ENCODE peak calls at places on chromosomes 5 and 9, in six cellular contexts. K is brain microvascular endothelial cell, F is cardiac fibroblast, W is lower leg skin, T is fibroblast of lung, V is RWPE1. P is an unnamed sample.

GRCh38 chr9:83062653-83063527 is at the start of gene RASEF:
- DNase-seq in K (no peak), F (no peak), W (no peak), T (peak), V (peak), P (peak)

GRCh38 chr9:17402309-17402708 is 176.6 kb upstream of the SH3GL2 start:
- DNase-seq in K (peak), F (peak), W (no peak), T (peak), V (peak), P (no peak)

GRCh38 chr5:16467363-16468219 is 2.0 kb upstream of the ZNF622 start:
- DNase-seq in K (peak), F (peak), W (no peak), T (peak), V (peak), P (no peak)

GRCh38 chr5:167296680-167297079 is 994.8 kb upstream of the WWC1 start:
- DNase-seq in K (peak), F (no peak), W (no peak), T (no peak), V (no peak), P (no peak)

GRCh38 chr5:95731571-95732554 is 727 bp downstream of the RHOBTB3 start:
- DNase-seq in K (peak), F (peak), W (peak), T (peak), V (peak), P (peak)

GRCh38 chr9:96331236-96331947 is 29.4 kb upstream of the HSD17B3 start:
- DNase-seq in K (no peak), F (peak), W (no peak), T (no peak), V (peak), P (no peak)

GRCh38 chr9:15271403-15271802 is 35.6 kb downstream of the TTC39B start:
- DNase-seq in K (no peak), F (no peak), W (no peak), T (no peak), V (no peak), P (no peak)

GRCh38 chr9:117555964-117556629 is 141.2 kb upstream of the ASTN2 start:
- DNase-seq in K (peak), F (peak), W (peak), T (no peak), V (no peak), P (no peak)

GRCh38 chr5:112210430-112211005 is 208.6 kb downstream of the EPB41L4A start:
- DNase-seq in K (peak), F (peak), W (no peak), T (peak), V (peak), P (no peak)

GRCh38 chr9:89408628-89409101 is 89.2 kb downstream of the SEMA4D start:
- DNase-seq in K (no peak), F (no peak), W (no peak), T (no peak), V (no peak), P (no peak)

GRCh38 chr5:75603421-75603820 is 7.8 kb upstream of the ANKDD1B start:
- DNase-seq in K (no peak), F (no peak), W (no peak), T (no peak), V (peak), P (no peak)

GRCh38 chr5:61619777-61620518 is 287.9 kb downstream of the ZSWIM6 start:
- DNase-seq in K (no peak), F (no peak), W (no peak), T (no peak), V (no peak), P (no peak)

GRCh38 chr5:14669975-14670374 is 5.5 kb downstream of the OTULIN start:
- DNase-seq in K (no peak), F (peak), W (no peak), T (no peak), V (peak), P (no peak)

GRCh38 chr5:150636391-150637244 is 3.8 kb upstream of the SYNPO start:
- DNase-seq in K (peak), F (peak), W (no peak), T (peak), V (peak), P (no peak)

GRCh38 chr5:66828046-66828550 is 231.9 kb downstream of the MAST4 start:
- DNase-seq in K (no peak), F (no peak), W (no peak), T (no peak), V (no peak), P (no peak)

GRCh38 chr5:95924720-95925119 is 36.9 kb downstream of the ELL2 start:
- DNase-seq in K (no peak), F (peak), W (peak), T (peak), V (peak), P (no peak)

GRCh38 chr5:78523314-78524193 is 125.0 kb downstream of the LHFPL2 start:
- DNase-seq in K (no peak), F (peak), W (no peak), T (no peak), V (no peak), P (no peak)

GRCh38 chr5:103014983-103015382 is 105.0 kb downstream of the GIN1 start:
- DNase-seq in K (no peak), F (peak), W (no peak), T (peak), V (no peak), P (no peak)

GRCh38 chr9:2469681-2470141 is 151.9 kb upstream of the VLDLR start:
- DNase-seq in K (no peak), F (peak), W (no peak), T (peak), V (peak), P (no peak)

GRCh38 chr5:38653389-38653788 is 96.9 kb upstream of the LIFR start:
- DNase-seq in K (no peak), F (no peak), W (no peak), T (no peak), V (no peak), P (no peak)

GRCh38 chr5:173035904-173036707 is 20.0 kb upstream of the CREBRF start:
- DNase-seq in K (no peak), F (peak), W (no peak), T (no peak), V (no peak), P (no peak)

GRCh38 chr9:34499101-34499500 is 23.7 kb downstream of the ENHO start:
- DNase-seq in K (no peak), F (no peak), W (no peak), T (no peak), V (peak), P (no peak)

GRCh38 chr5:61449756-61450155 is 117.7 kb downstream of the ZSWIM6 start:
- DNase-seq in K (no peak), F (no peak), W (no peak), T (no peak), V (peak), P (no peak)

GRCh38 chr5:87390075-87390474 is 22.7 kb downstream of the CCNH start:
- DNase-seq in K (no peak), F (no peak), W (no peak), T (no peak), V (no peak), P (no peak)

GRCh38 chr9:99474186-99474585 is 252.1 kb downstream of the SEC61B start:
- DNase-seq in K (no peak), F (no peak), W (no peak), T (peak), V (no peak), P (no peak)

GRCh38 chr9:114742947-114743346 is 61.0 kb upstream of the TEX48 start:
- DNase-seq in K (no peak), F (peak), W (no peak), T (no peak), V (peak), P (no peak)

GRCh38 chr9:36192196-36192595 is 1.5 kb downstream of the CLTA start:
- DNase-seq in K (no peak), F (no peak), W (no peak), T (peak), V (peak), P (no peak)

GRCh38 chr9:101449071-101449721 is 13.6 kb upstream of the ALDOB start:
- DNase-seq in K (peak), F (peak), W (peak), T (peak), V (peak), P (peak)

GRCh38 chr9:78230761-78231160 is 5.1 kb upstream of the CEP78 start:
- DNase-seq in K (no peak), F (no peak), W (no peak), T (no peak), V (no peak), P (no peak)

GRCh38 chr5:59346987-59347386 is 546.5 kb downstream of the PDE4D start:
- DNase-seq in K (no peak), F (no peak), W (no peak), T (peak), V (no peak), P (no peak)

GRCh38 chr5:32027093-32027716 is 146.9 kb downstream of the GOLPH3 start:
- DNase-seq in K (no peak), F (peak), W (no peak), T (peak), V (no peak), P (no peak)

GRCh38 chr5:150246424-150246823 is 43.1 kb downstream of the CAMK2A start:
- DNase-seq in K (no peak), F (no peak), W (no peak), T (no peak), V (no peak), P (no peak)

GRCh38 chr9:133250741-133251170 is 24.2 kb downstream of the ABO start:
- DNase-seq in K (no peak), F (no peak), W (no peak), T (no peak), V (no peak), P (no peak)

GRCh38 chr9:113139225-113139829 is 11.5 kb upstream of the SLC31A2 start:
- DNase-seq in K (no peak), F (no peak), W (no peak), T (no peak), V (no peak), P (no peak)

DNA sequence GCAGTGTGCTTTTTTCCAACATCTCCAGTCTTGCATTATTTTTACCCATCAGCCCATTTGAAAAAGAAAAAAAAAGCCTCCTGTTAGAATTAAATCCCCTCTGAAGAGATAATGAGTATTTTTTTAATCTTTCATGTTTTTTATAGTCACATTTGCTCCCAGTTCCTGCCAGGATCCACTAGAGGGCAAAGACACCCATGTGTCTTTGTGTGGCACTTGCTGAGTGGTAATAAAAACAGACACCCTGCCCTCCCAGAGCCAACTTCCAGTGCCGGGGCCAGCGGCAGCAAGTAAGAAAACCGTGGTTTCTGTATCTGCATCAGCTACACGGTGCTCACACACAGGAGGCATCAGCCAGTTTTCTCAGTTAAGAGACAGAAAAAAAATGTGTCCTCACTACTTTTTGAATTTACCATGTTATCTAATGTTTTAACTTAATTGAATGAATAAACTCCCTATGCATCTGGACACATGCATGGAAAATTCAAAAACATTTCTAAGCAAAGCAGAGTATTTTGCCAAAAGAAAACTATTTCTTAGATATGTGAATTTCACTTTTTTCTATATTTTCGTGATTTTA is 70.2 kb upstream of the PLEKHG4B start:
- DNase-seq in K (no peak), F (peak), W (no peak), T (no peak), V (peak), P (no peak)
- TF ChIP-seq CTCF in K (peak), F (peak), W (no peak), T (peak), V (peak), P (no peak)

GRCh38 chr9:124767830-124768229 is 3.3 kb downstream of the NR6A1 start:
- DNase-seq in K (no peak), F (no peak), W (no peak), T (no peak), V (no peak), P (no peak)

GRCh38 chr9:124766326-124766725 is 4.8 kb downstream of the NR6A1 start:
- DNase-seq in K (no peak), F (no peak), W (no peak), T (no peak), V (no peak), P (no peak)

GRCh38 chr9:124765439-124765835 is 5.7 kb downstream of the NR6A1 start:
- DNase-seq in K (no peak), F (no peak), W (no peak), T (no peak), V (no peak), P (no peak)

GRCh38 chr9:124768275-124768674 is 2.8 kb downstream of the NR6A1 start:
- DNase-seq in K (no peak), F (no peak), W (no peak), T (no peak), V (no peak), P (no peak)

DNA sequence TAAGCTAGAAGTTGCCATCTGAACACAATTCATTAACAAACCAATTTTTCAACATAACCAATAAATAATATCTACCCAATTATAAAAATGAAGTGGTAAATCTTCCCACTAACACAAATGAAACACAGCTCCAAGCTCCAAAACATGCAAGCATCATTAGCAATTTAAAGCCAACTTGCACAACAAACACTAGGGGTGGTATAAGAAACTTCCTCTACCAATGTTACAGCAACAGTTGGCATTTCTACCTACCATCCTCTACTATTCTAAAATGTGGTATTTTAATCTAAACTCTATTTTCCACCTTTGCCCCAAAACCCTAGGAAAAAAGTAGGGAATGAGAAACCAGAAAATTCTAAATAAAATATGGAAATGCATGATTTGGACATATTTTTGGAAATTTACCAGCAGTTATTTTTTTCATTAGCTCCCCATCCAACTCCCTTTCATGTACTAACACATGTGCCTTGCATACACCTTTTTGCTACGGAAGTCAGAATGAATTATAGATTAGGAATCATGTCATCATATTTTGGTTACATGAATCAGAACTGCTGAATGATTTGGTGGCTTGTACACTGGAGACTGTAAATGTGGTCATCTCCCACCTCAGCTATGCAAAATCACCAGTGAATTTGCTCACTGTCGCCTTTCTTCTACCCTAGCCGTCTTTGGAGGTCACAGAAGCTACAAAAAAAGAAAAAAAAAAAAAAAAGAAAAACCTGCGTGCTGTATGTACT is 4.1 kb downstream of the NR6A1 start:
- DNase-seq in K (no peak), F (no peak), W (no peak), T (no peak), V (peak), P (no peak)
- TF ChIP-seq CTCF in K (peak), F (peak), W (no peak), T (peak), V (peak), P (no peak)

DNA sequence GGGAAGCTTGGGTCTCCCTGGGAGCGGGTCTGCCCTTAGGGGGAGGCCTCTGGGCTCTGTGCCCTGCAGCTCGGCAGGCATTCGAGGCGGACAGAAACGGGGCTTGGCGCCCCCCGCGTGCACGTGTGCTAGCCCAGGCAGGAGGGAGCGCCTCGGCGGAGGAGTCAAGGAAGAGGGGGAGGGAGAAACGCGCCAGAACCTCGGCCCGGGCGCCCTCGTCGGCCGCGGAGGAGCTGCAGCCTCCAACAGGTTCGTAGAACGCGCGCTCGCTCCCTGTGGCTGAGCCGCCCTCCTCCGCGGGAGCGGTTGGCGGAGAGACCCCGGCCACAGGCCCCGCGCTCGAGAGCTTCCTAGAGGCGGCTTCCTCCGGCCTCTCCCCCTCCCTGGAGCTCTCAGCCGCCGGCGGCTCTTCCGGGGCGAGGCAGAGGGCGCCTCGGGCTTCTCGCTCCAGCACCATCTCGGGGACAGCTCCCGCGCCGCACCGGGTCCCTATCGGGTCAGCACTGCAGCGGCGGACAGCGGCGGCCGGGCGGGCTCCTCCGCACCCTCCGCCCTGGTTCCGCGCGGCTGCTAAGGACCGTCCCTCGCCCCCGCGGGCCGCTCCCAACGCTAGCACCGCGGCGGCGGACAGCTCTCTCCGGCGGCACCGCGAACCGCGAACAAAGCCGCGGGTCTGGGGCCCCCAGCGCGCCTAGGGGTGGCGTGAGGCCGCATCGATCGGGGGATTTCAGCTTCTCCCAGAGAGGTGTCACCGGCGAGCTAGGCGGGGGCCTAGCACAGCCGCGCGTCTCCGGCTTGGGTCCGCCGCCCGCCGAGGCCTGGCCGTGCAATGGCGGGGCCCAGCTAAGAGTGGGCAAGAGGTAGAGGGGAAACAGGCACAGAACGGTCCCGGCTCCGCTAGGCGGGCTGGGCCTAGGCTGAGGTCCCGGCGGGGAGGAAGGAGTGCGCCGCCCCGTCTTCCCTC is 74.6 kb upstream of the CPLX2 start:
- DNase-seq in K (peak), F (peak), W (peak), T (peak), V (peak), P (peak)
- TF ChIP-seq CTCF in K (no peak), F (no peak), W (no peak), T (no peak), V (no peak), P (no peak)

GRCh38 chr5:142852361-142852760 is 82.2 kb downstream of the ARHGAP26 start:
- DNase-seq in K (no peak), F (no peak), W (no peak), T (no peak), V (no peak), P (no peak)
- TF ChIP-seq CTCF in K (no peak), F (no peak), W (no peak), T (no peak), V (no peak), P (no peak)

GRCh38 chr9:13291718-13292117 is 12.2 kb upstream of the MPDZ start:
- DNase-seq in K (no peak), F (no peak), W (no peak), T (no peak), V (no peak), P (no peak)
- TF ChIP-seq CTCF in K (no peak), F (peak), W (no peak), T (peak), V (no peak), P (peak)

GRCh38 chr5:438481-438981 is 4.4 kb upstream of the EXOC3 start:
- DNase-seq in K (no peak), F (no peak), W (no peak), T (no peak), V (no peak), P (no peak)

GRCh38 chr5:435961-436640 is 6.9 kb upstream of the EXOC3 start:
- DNase-seq in K (no peak), F (peak), W (no peak), T (peak), V (peak), P (no peak)

GRCh38 chr5:435156-435790 is 7.7 kb upstream of the EXOC3 start:
- DNase-seq in K (no peak), F (no peak), W (no peak), T (no peak), V (no peak), P (no peak)

GRCh38 chr5:437281-437771 is 5.7 kb upstream of the EXOC3 start:
- DNase-seq in K (no peak), F (no peak), W (no peak), T (no peak), V (no peak), P (no peak)

DNA sequence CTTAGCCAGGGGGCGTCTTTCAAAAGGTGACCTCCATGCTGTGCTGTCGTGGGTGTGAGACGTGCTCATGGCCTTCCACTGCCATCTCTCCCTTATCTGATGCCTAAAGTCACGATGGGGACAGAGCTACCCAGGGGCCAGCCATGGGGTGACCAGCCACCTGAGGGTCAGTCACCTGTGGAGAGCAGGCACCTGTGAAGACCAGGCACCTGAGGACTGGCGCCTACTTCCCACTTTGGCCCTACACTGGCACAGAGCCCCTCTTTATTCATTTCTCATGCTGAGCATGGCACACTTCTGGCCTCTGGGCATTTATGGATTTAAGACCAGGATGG is 6.4 kb upstream of the EXOC3 start:
- DNase-seq in K (no peak), F (no peak), W (no peak), T (no peak), V (no peak), P (no peak)
- TF ChIP-seq CTCF in K (no peak), F (no peak), W (no peak), T (no peak), V (no peak), P (no peak)